ENCODE peak calls at places on chromosomes 1 and 21, in six cellular contexts. One of them, this sample, is unnamed.

GRCh38 chr1:72366473-72366872 is 84.1 kb upstream of the NEGR1 start:
- DNase-seq in bronchial epithelial cell: peak; percentile 92
- DNase-seq in mammary epithelial cell: peak; percentile 88
- DNase-seq in sigmoid colon: no peak
- DNase-seq in lower lobe of right lung: no peak
- DNase-seq in ovary: no peak
- DNase-seq in this sample: peak; percentile 13

GRCh38 chr1:11719313-11720032 is 16.5 kb upstream of the AGTRAP start:
- DNase-seq in bronchial epithelial cell: peak; percentile 45
- DNase-seq in mammary epithelial cell: no peak
- DNase-seq in sigmoid colon: peak; percentile 91
- DNase-seq in lower lobe of right lung: peak; percentile 91
- DNase-seq in ovary: peak; percentile 88
- DNase-seq in this sample: peak; percentile 48

GRCh38 chr1:69976896-69977295 is 228.5 kb downstream of the LRRC40 start:
- DNase-seq in bronchial epithelial cell: peak; percentile 25
- DNase-seq in mammary epithelial cell: peak; percentile 10
- DNase-seq in sigmoid colon: no peak
- DNase-seq in lower lobe of right lung: no peak
- DNase-seq in ovary: no peak
- DNase-seq in this sample: no peak

GRCh38 chr1:96865731-96866684 is 144.4 kb downstream of the PTBP2 start:
- DNase-seq in bronchial epithelial cell: peak; percentile 96
- DNase-seq in mammary epithelial cell: peak; percentile 79
- DNase-seq in sigmoid colon: no peak
- DNase-seq in lower lobe of right lung: no peak
- DNase-seq in ovary: no peak
- DNase-seq in this sample: peak; percentile 98

GRCh38 chr1:25710583-25711347 is 89.2 kb upstream of the SELENON start:
- DNase-seq in bronchial epithelial cell: no peak
- DNase-seq in mammary epithelial cell: no peak
- DNase-seq in sigmoid colon: peak; percentile 11
- DNase-seq in lower lobe of right lung: no peak
- DNase-seq in ovary: no peak
- DNase-seq in this sample: no peak

GRCh38 chr1:94925561-94926364 is 1.1 kb downstream of the CNN3 start:
- DNase-seq in bronchial epithelial cell: peak; percentile 57
- DNase-seq in mammary epithelial cell: peak; percentile 84
- DNase-seq in sigmoid colon: peak; percentile 91
- DNase-seq in lower lobe of right lung: peak; percentile 57
- DNase-seq in ovary: peak; percentile 84
- DNase-seq in this sample: peak; percentile 76

GRCh38 chr1:154191990-154192450 is at the start of gene TPM3:
- DNase-seq in bronchial epithelial cell: no peak
- DNase-seq in mammary epithelial cell: no peak
- DNase-seq in sigmoid colon: no peak
- DNase-seq in lower lobe of right lung: no peak
- DNase-seq in ovary: no peak
- DNase-seq in this sample: no peak

GRCh38 chr1:36533897-36534296 is 51.2 kb upstream of the CSF3R start:
- DNase-seq in bronchial epithelial cell: no peak
- DNase-seq in mammary epithelial cell: no peak
- DNase-seq in sigmoid colon: peak; percentile 12
- DNase-seq in lower lobe of right lung: no peak
- DNase-seq in ovary: no peak
- DNase-seq in this sample: no peak

GRCh38 chr21:42769820-42770716 is 109.3 kb downstream of the WDR4 start:
- DNase-seq in bronchial epithelial cell: no peak
- DNase-seq in mammary epithelial cell: no peak
- DNase-seq in sigmoid colon: no peak
- DNase-seq in lower lobe of right lung: no peak
- DNase-seq in ovary: no peak
- DNase-seq in this sample: no peak

GRCh38 chr1:206581571-206581981 is 30.7 kb downstream of the EIF2D start:
- DNase-seq in bronchial epithelial cell: no peak
- DNase-seq in mammary epithelial cell: no peak
- DNase-seq in sigmoid colon: no peak
- DNase-seq in lower lobe of right lung: peak; percentile 70
- DNase-seq in ovary: no peak
- DNase-seq in this sample: no peak

GRCh38 chr1:245484176-245484575 is 329.4 kb downstream of the KIF26B start:
- DNase-seq in bronchial epithelial cell: no peak
- DNase-seq in mammary epithelial cell: no peak
- DNase-seq in sigmoid colon: no peak
- DNase-seq in lower lobe of right lung: no peak
- DNase-seq in ovary: no peak
- DNase-seq in this sample: no peak

GRCh38 chr1:205505076-205505729 is 734 bp downstream of the CDK18 start:
- DNase-seq in bronchial epithelial cell: peak; percentile 5
- DNase-seq in mammary epithelial cell: no peak
- DNase-seq in sigmoid colon: no peak
- DNase-seq in lower lobe of right lung: no peak
- DNase-seq in ovary: no peak
- DNase-seq in this sample: no peak

GRCh38 chr1:170929835-170930554 is 5.3 kb upstream of the MROH9 start:
- DNase-seq in bronchial epithelial cell: peak; percentile 63
- DNase-seq in mammary epithelial cell: peak; percentile 54
- DNase-seq in sigmoid colon: no peak
- DNase-seq in lower lobe of right lung: no peak
- DNase-seq in ovary: peak; percentile 16
- DNase-seq in this sample: peak; percentile 83

GRCh38 chr21:39345440-39345839 is 3.4 kb downstream of the HMGN1 start:
- DNase-seq in bronchial epithelial cell: no peak
- DNase-seq in mammary epithelial cell: no peak
- DNase-seq in sigmoid colon: no peak
- DNase-seq in lower lobe of right lung: no peak
- DNase-seq in ovary: no peak
- DNase-seq in this sample: no peak

GRCh38 chr1:157105988-157106812 is 6.6 kb upstream of the ETV3L start:
- DNase-seq in bronchial epithelial cell: peak; percentile 78
- DNase-seq in mammary epithelial cell: peak; percentile 56
- DNase-seq in sigmoid colon: peak; percentile 66
- DNase-seq in lower lobe of right lung: peak; percentile 63
- DNase-seq in ovary: no peak
- DNase-seq in this sample: peak; percentile 79

GRCh38 chr1:185293967-185294542 is 23.0 kb downstream of the IVNS1ABP start:
- DNase-seq in bronchial epithelial cell: no peak
- DNase-seq in mammary epithelial cell: no peak
- DNase-seq in sigmoid colon: no peak
- DNase-seq in lower lobe of right lung: no peak
- DNase-seq in ovary: no peak
- DNase-seq in this sample: no peak

GRCh38 chr1:85146972-85147359 is 53.9 kb downstream of the SYDE2 start:
- DNase-seq in bronchial epithelial cell: peak; percentile 37
- DNase-seq in mammary epithelial cell: peak; percentile 27
- DNase-seq in sigmoid colon: no peak
- DNase-seq in lower lobe of right lung: no peak
- DNase-seq in ovary: no peak
- DNase-seq in this sample: peak; percentile 60

GRCh38 chr1:22236151-22236550 is 93.3 kb upstream of the WNT4 start:
- DNase-seq in bronchial epithelial cell: peak; percentile 14
- DNase-seq in mammary epithelial cell: no peak
- DNase-seq in sigmoid colon: no peak
- DNase-seq in lower lobe of right lung: peak; percentile 31
- DNase-seq in ovary: no peak
- DNase-seq in this sample: no peak

GRCh38 chr1:233613252-233614172 is at the start of gene KCNK1:
- DNase-seq in bronchial epithelial cell: peak; percentile 87
- DNase-seq in mammary epithelial cell: peak; percentile 90
- DNase-seq in sigmoid colon: peak; percentile 67
- DNase-seq in lower lobe of right lung: peak; percentile 87
- DNase-seq in ovary: peak; percentile 77
- DNase-seq in this sample: no peak

GRCh38 chr21:36169465-36170128 is 13.0 kb downstream of the DOP1B start:
- DNase-seq in bronchial epithelial cell: no peak
- DNase-seq in mammary epithelial cell: no peak
- DNase-seq in sigmoid colon: no peak
- DNase-seq in lower lobe of right lung: peak; percentile 74
- DNase-seq in ovary: no peak
- DNase-seq in this sample: no peak

GRCh38 chr1:243416510-243416909 is 160.7 kb downstream of the SDCCAG8 start:
- DNase-seq in bronchial epithelial cell: no peak
- DNase-seq in mammary epithelial cell: no peak
- DNase-seq in sigmoid colon: no peak
- DNase-seq in lower lobe of right lung: no peak
- DNase-seq in ovary: no peak
- DNase-seq in this sample: no peak

GRCh38 chr21:15430023-15430422 is 299.8 kb upstream of the USP25 start:
- DNase-seq in bronchial epithelial cell: no peak
- DNase-seq in mammary epithelial cell: no peak
- DNase-seq in sigmoid colon: no peak
- DNase-seq in lower lobe of right lung: no peak
- DNase-seq in ovary: no peak
- DNase-seq in this sample: no peak

GRCh38 chr1:185297986-185298385 is 19.1 kb downstream of the IVNS1ABP start:
- DNase-seq in bronchial epithelial cell: no peak
- DNase-seq in mammary epithelial cell: no peak
- DNase-seq in sigmoid colon: no peak
- DNase-seq in lower lobe of right lung: no peak
- DNase-seq in ovary: no peak
- DNase-seq in this sample: no peak

GRCh38 chr21:14616303-14617039 is 70.4 kb upstream of the SAMSN1 start:
- DNase-seq in bronchial epithelial cell: peak; percentile 61
- DNase-seq in mammary epithelial cell: peak; percentile 56
- DNase-seq in sigmoid colon: no peak
- DNase-seq in lower lobe of right lung: no peak
- DNase-seq in ovary: no peak
- DNase-seq in this sample: no peak

DNA sequence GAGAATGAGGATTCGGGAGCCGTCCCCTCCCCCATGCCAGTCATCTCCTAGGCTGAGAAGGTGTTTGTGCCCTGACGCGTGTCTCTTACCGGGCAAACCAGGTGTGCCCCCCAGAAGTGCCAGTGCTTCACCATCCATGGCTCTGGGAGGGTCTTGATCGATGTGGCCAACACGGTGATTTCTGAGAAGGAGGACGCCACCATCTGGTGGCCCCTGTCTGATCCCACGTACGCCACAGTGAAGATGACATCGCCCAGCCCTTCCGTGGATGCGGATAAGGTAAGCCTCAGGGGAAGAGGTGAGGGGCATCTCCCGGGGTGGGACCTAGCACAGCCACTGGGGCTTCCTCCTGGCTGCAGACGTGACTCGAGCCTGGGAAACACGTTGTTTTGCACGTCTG is 959 bp downstream of the PADI6 start:
- DNase-seq in bronchial epithelial cell: no peak
- DNase-seq in mammary epithelial cell: no peak
- DNase-seq in sigmoid colon: no peak
- DNase-seq in lower lobe of right lung: no peak
- DNase-seq in ovary: no peak
- DNase-seq in this sample: no peak
- TF ChIP-seq CTCF in bronchial epithelial cell: no peak
- TF ChIP-seq CTCF in mammary epithelial cell: no peak
- TF ChIP-seq CTCF in sigmoid colon: no peak
- TF ChIP-seq CTCF in lower lobe of right lung: no peak
- TF ChIP-seq CTCF in ovary: no peak
- TF ChIP-seq CTCF in this sample: no peak

GRCh38 chr1:81020506-81020905 is 780.2 kb upstream of the ADGRL2 start:
- DNase-seq in bronchial epithelial cell: no peak
- DNase-seq in mammary epithelial cell: no peak
- DNase-seq in sigmoid colon: no peak
- DNase-seq in lower lobe of right lung: no peak
- DNase-seq in ovary: no peak
- DNase-seq in this sample: no peak
- TF ChIP-seq CTCF in bronchial epithelial cell: no peak
- TF ChIP-seq CTCF in mammary epithelial cell: no peak
- TF ChIP-seq CTCF in sigmoid colon: no peak
- TF ChIP-seq CTCF in lower lobe of right lung: no peak
- TF ChIP-seq CTCF in ovary: no peak
- TF ChIP-seq CTCF in this sample: no peak

DNA sequence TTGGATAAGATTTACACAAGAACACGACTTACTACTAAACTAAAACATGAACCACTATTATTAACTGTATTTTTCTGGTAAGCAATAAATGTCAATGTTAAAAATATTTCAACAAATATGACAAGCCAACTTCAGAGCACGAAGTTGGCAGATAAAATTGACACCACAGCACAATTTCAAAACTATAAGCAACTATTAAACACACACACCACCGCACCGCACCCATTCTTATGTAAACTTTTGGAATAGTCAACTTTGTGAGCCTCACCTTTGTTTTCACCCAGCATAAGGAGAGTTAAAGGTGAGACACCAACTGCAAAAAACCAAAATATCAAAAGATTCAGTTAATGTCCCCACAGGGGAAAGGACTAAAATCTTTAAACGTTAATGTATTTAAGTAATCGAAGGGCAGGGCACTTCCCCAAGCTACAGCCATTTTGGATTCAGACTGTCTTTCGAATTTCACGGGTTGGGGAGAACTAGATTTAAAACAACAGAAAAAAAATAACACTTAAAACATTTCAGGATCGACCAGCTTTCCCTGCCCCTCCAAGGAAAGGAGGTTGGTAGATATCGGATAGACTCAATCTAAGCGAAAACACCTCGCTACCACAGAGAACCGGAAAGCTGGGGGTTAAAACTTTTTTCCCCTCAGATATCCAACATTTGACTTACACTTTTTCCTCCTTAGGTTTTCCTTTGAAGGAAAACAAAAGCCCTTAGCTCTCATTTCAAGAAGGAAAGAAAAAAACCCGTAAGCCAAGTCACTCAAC is 839 bp downstream of the GPBP1L1 start:
- DNase-seq in bronchial epithelial cell: peak; percentile 34
- DNase-seq in mammary epithelial cell: peak; percentile 32
- DNase-seq in sigmoid colon: no peak
- DNase-seq in lower lobe of right lung: no peak
- DNase-seq in ovary: no peak
- DNase-seq in this sample: no peak
- TF ChIP-seq CTCF in bronchial epithelial cell: no peak
- TF ChIP-seq CTCF in mammary epithelial cell: no peak
- TF ChIP-seq CTCF in sigmoid colon: no peak
- TF ChIP-seq CTCF in lower lobe of right lung: no peak
- TF ChIP-seq CTCF in ovary: no peak
- TF ChIP-seq CTCF in this sample: no peak

GRCh38 chr1:203288351-203288894 is 16.9 kb upstream of the BTG2 start:
- DNase-seq in bronchial epithelial cell: no peak
- DNase-seq in mammary epithelial cell: no peak
- DNase-seq in sigmoid colon: no peak
- DNase-seq in lower lobe of right lung: no peak
- DNase-seq in ovary: no peak
- DNase-seq in this sample: no peak

GRCh38 chr1:203290261-203291089 is 14.8 kb upstream of the BTG2 start:
- DNase-seq in bronchial epithelial cell: peak; percentile 70
- DNase-seq in mammary epithelial cell: peak; percentile 62
- DNase-seq in sigmoid colon: peak; percentile 99
- DNase-seq in lower lobe of right lung: peak; percentile 97
- DNase-seq in ovary: peak; percentile 99
- DNase-seq in this sample: no peak

GRCh38 chr1:203289982-203290260 is 15.4 kb upstream of the BTG2 start:
- DNase-seq in bronchial epithelial cell: no peak
- DNase-seq in mammary epithelial cell: no peak
- DNase-seq in sigmoid colon: no peak
- DNase-seq in lower lobe of right lung: no peak
- DNase-seq in ovary: no peak
- DNase-seq in this sample: no peak

GRCh38 chr1:203287896-203288295 is 17.4 kb upstream of the BTG2 start:
- DNase-seq in bronchial epithelial cell: no peak
- DNase-seq in mammary epithelial cell: no peak
- DNase-seq in sigmoid colon: no peak
- DNase-seq in lower lobe of right lung: no peak
- DNase-seq in ovary: peak; percentile 15
- DNase-seq in this sample: no peak

GRCh38 chr1:203289281-203289981 is 15.9 kb upstream of the BTG2 start:
- DNase-seq in bronchial epithelial cell: peak; percentile 71
- DNase-seq in mammary epithelial cell: no peak
- DNase-seq in sigmoid colon: peak; percentile 73
- DNase-seq in lower lobe of right lung: peak; percentile 72
- DNase-seq in ovary: peak; percentile 41
- DNase-seq in this sample: no peak
- TF ChIP-seq CTCF in bronchial epithelial cell: no peak
- TF ChIP-seq CTCF in mammary epithelial cell: no peak
- TF ChIP-seq CTCF in sigmoid colon: no peak
- TF ChIP-seq CTCF in lower lobe of right lung: no peak
- TF ChIP-seq CTCF in ovary: no peak
- TF ChIP-seq CTCF in this sample: no peak

This sample was measured in HFFc6.